ENCODE peak calls at places on chromosomes 13 and 19, in six cellular contexts. X is endodermal cell; N is neuronal stem cell; F is stimulated activated CD4-positive, alpha-beta T cell treated with anti-CD3 and anti-CD28 coated beads, TNF-alpha, amount 100 ng/mL, for 48 hours; I is GM10248; R is stimulated activated CD8-positive, alpha-beta memory T cell treated with anti-CD3 and anti-CD28 coated beads, Interleukin-7, amount 100 ng/mL, for 1 hour. Q is an unnamed sample.

GRCh38 chr19:33290956-33291622 is 11.2 kb downstream of the CEBPA start:
- DNase-seq in X (no peak), N (no peak), F (no peak), I (no peak), R (no peak), Q (no peak)

GRCh38 chr13:21348771-21349170 is 110.3 kb downstream of the ZDHHC20 start:
- DNase-seq in X (no peak), N (no peak), F (no peak), I (no peak), R (no peak), Q (no peak)

GRCh38 chr19:12126707-12127106 is 13.4 kb downstream of the ZNF20 start:
- DNase-seq in X (peak), N (no peak), F (no peak), I (no peak), R (no peak), Q (no peak)

GRCh38 chr13:94433055-94433947 is 46.2 kb downstream of the DCT start:
- DNase-seq in X (peak), N (no peak), F (no peak), I (peak), R (no peak), Q (no peak)

GRCh38 chr13:114134944-114135610 is 2.7 kb upstream of the RASA3 start:
- DNase-seq in X (no peak), N (no peak), F (no peak), I (no peak), R (no peak), Q (no peak)

GRCh38 chr19:44988896-44989563 is 12.2 kb upstream of the RELB start:
- DNase-seq in X (peak), N (peak), F (peak), I (peak), R (peak), Q (no peak)

GRCh38 chr19:53792721-53793433 is 31.2 kb downstream of the NLRP12 start:
- DNase-seq in X (peak), N (peak), F (peak), I (peak), R (peak), Q (peak)

GRCh38 chr19:18507727-18508440 is 14.0 kb downstream of the ELL start:
- DNase-seq in X (no peak), N (no peak), F (no peak), I (no peak), R (no peak), Q (peak)

GRCh38 chr19:20351244-20351643 is 184.2 kb downstream of the ZNF486 start:
- DNase-seq in X (no peak), N (no peak), F (no peak), I (no peak), R (no peak), Q (no peak)

GRCh38 chr13:94345374-94346195 is 133.9 kb downstream of the DCT start:
- DNase-seq in X (no peak), N (no peak), F (no peak), I (no peak), R (no peak), Q (no peak)

GRCh38 chr13:30466358-30466714 is 600 bp upstream of the HMGB1 start:
- DNase-seq in X (no peak), N (no peak), F (no peak), I (no peak), R (no peak), Q (no peak)

GRCh38 chr13:27406178-27406939 is 18.1 kb upstream of the GTF3A start:
- DNase-seq in X (no peak), N (no peak), F (no peak), I (peak), R (peak), Q (no peak)

GRCh38 chr19:33438016-33438671 is 64.6 kb downstream of the CEBPG start:
- DNase-seq in X (no peak), N (no peak), F (no peak), I (no peak), R (no peak), Q (no peak)

GRCh38 chr13:30639671-30640070 is 22.0 kb downstream of the USPL1 start:
- DNase-seq in X (no peak), N (no peak), F (no peak), I (no peak), R (no peak), Q (no peak)

GRCh38 chr19:23261496-23262020 is 11.4 kb upstream of the ZNF724 start:
- DNase-seq in X (no peak), N (no peak), F (no peak), I (no peak), R (no peak), Q (no peak)

GRCh38 chr19:54391589-54392061 is 23.6 kb upstream of the TTYH1 start:
- DNase-seq in X (peak), N (no peak), F (no peak), I (no peak), R (no peak), Q (no peak)

GRCh38 chr13:71712988-71713653 is 153.9 kb downstream of the DACH1 start:
- DNase-seq in X (peak), N (peak), F (no peak), I (no peak), R (no peak), Q (peak)

Q was measured in retinal pigment epithelial cell.